ENCODE peak calls at places on chromosomes 1 and 21, in four cellular contexts. U is left ventricle myocardium inferior, D is GM10248, F is lung. T is an unnamed sample.

GRCh38 chr1:151968791-151969399 is 24.8 kb downstream of the S100A10 start:
- DNase-seq in U (no peak), D (no peak), F (no peak), T (no peak)

GRCh38 chr1:232334811-232335210 is 295.1 kb downstream of the SIPA1L2 start:
- DNase-seq in F (no peak), D (no peak), U (no peak), T (no peak)

GRCh38 chr1:48859429-48859828 is 82.7 kb upstream of the BEND5 start:
- DNase-seq in F (no peak), D (no peak), U (no peak), T (no peak)

GRCh38 chr1:183648042-183648441 is 5.1 kb downstream of the APOBEC4 start:
- DNase-seq in U (no peak), F (no peak), D (no peak), T (no peak)

GRCh38 chr1:235872270-235872669 is 5.6 kb upstream of the LYST start:
- DNase-seq in F (no peak), U (no peak), D (no peak), T (no peak)

GRCh38 chr21:29639366-29640232 is 300.2 kb downstream of the GRIK1 start:
- DNase-seq in D (no peak), U (no peak), F (no peak), T (no peak)

GRCh38 chr1:46168463-46168862 is 6.4 kb upstream of the TSPAN1 start:
- DNase-seq in U (no peak), F (no peak), D (no peak), T (no peak)

GRCh38 chr1:234114648-234115307 is 210.3 kb downstream of the SLC35F3 start:
- DNase-seq in U (no peak), D (peak), F (no peak), T (no peak)

GRCh38 chr1:172041689-172042088 is 200.4 kb downstream of the DNM3 start:
- DNase-seq in U (no peak), F (no peak), D (no peak), T (no peak)

GRCh38 chr21:43187715-43188114 is 18.9 kb downstream of the CRYAA start:
- DNase-seq in D (no peak), U (no peak), F (no peak), T (no peak)

GRCh38 chr1:75115654-75116053 is 18.5 kb upstream of the LHX8 start:
- DNase-seq in F (no peak), D (no peak), U (no peak), T (no peak)

GRCh38 chr21:43808367-43808766 is 19.0 kb downstream of the RRP1 start:
- DNase-seq in F (no peak), D (no peak), U (no peak), T (peak)

GRCh38 chr21:39575778-39576177 is 37.0 kb upstream of the B3GALT5 start:
- DNase-seq in F (no peak), U (no peak), D (no peak), T (no peak)

GRCh38 chr1:67256291-67257172 is 51.1 kb upstream of the IL12RB2 start:
- DNase-seq in D (no peak), U (no peak), F (peak), T (no peak)

GRCh38 chr1:197787056-197787455 is 11.8 kb upstream of the DENND1B start:
- DNase-seq in D (no peak), U (no peak), F (no peak), T (no peak)

DNA sequence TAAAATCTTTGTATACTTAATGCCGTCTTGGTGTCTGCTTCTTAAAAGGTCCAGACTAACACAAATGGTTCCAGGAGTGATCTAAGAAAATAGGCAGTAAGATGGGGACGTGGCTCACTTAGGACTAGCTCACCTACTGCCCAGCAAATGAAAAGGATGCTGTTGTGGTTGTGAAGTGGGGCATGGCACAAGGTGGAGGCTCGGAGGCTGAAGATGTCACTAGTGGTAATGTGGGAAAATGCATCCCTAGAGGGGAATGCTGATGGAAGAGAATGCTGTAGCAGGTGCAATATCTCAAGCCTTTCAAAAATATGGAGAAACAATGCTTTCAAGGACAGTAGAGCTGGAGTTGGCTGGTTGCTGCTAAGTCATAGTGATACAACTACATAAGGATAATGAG is 11.3 kb upstream of the UCK2 start:
- DNase-seq in F (no peak), D (no peak), U (no peak), T (no peak)
- TF ChIP-seq CTCF in F (no peak), D (no peak), U (no peak), T (no peak)

GRCh38 chr1:196152086-196152485 is 456.2 kb downstream of the KCNT2 start:
- DNase-seq in U (no peak), D (no peak), F (no peak), T (no peak)

GRCh38 chr1:196147530-196147929 is 460.7 kb downstream of the KCNT2 start:
- DNase-seq in D (no peak), U (no peak), F (no peak), T (no peak)

GRCh38 chr1:196152975-196153374 is 455.3 kb downstream of the KCNT2 start:
- DNase-seq in U (no peak), D (no peak), F (no peak), T (no peak)

GRCh38 chr1:196144588-196144987 is 463.7 kb downstream of the KCNT2 start:
- DNase-seq in D (no peak), F (no peak), U (no peak), T (no peak)

DNA sequence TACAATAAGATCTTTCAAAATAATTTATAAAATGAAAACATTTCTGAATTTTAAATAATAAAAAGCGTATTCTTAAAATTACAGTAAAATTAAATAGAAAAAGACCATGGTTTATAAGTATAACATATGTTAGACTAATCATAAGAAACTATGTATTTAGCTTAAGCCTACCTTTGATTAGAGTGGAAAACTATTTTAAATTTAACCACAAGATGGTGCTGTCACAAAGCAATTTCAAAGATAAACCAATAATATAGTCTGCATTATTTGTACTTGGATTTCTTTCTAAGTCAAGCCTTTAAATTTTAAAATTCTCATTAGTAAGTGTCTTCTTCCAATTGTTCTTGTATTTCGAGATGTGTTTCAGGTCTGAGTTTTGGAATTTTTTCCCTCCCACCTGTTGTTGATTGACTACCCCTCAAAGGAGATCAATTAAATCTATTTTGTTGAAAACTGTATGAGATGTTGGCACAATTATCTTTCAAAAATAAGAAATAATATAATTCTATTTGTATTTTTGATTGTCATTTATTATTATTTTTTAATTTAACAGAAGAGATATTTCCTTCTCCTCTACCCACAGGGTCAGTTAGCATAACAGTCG is 459.8 kb downstream of the KCNT2 start:
- DNase-seq in U (no peak), D (peak), F (no peak), T (no peak)
- TF ChIP-seq CTCF in U (peak), D (peak), F (no peak), T (peak)

DNA sequence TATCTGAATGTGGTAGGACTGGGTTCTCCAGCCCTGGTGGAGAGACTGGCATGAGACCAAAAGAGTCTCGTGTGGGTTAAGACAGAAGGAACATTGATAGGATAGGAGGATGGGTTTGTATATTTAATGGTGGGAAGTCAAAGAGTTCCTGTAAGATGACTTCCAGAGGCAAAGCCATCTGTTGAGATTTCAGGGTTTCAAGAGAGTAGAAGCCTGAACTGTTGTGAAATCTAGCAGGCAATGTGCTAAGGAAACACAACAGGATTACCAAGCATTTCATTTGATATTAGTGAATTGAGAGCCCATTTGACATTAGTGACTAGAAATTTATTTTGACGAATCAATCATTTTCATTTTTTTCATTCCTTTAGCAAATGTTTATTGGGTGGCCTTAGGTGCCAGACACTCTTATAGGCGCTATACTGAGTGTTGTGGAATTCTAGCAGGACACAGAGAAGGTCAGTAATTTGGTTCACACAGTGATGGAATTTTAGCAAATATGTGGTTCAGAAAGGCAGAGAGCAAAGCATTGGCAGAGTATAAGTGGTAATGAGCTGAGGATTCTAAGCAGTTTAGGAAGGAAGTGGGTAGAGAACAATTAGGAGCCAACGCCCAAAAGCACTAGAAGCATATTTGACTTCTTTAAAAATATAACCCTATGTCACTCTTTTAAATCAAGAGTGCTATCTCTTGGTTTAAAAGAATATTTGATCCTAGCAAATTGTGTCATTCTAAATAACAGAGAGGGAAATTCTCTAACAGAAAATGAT is 149.3 kb downstream of the AK5 start:
- DNase-seq in U (no peak), D (no peak), F (no peak), T (no peak)
- TF ChIP-seq CTCF in U (no peak), D (no peak), F (no peak), T (no peak)

GRCh38 chr1:114671011-114671938 is 1.4 kb upstream of the DENND2C start:
- DNase-seq in F (no peak), D (peak), U (no peak), T (no peak)

GRCh38 chr1:114669562-114670082 is at the start of gene DENND2C:
- DNase-seq in F (no peak), D (no peak), U (no peak), T (no peak)

GRCh38 chr1:114671939-114672275 is 2.1 kb upstream of the DENND2C start:
- DNase-seq in U (no peak), D (no peak), F (no peak), T (no peak)

GRCh38 chr1:114668784-114669561 is 876 bp downstream of the DENND2C start:
- DNase-seq in F (no peak), U (no peak), D (no peak), T (no peak)

GRCh38 chr1:114670083-114671010 is 498 bp upstream of the DENND2C start:
- DNase-seq in U (peak), D (peak), F (peak), T (peak)
- TF ChIP-seq CTCF in U (peak), D (peak), F (no peak), T (peak)

GRCh38 chr1:203289281-203289981 is 15.9 kb upstream of the BTG2 start:
- DNase-seq in D (peak), F (no peak), U (no peak), T (no peak)
- TF ChIP-seq CTCF in D (no peak), F (no peak), U (no peak), T (no peak)

GRCh38 chr1:1763657-1764621 is 14.3 kb downstream of the NADK start:
- DNase-seq in D (no peak), U (peak), F (peak), T (no peak)
- TF ChIP-seq CTCF in D (no peak), U (no peak), F (no peak), T (no peak)

DNA sequence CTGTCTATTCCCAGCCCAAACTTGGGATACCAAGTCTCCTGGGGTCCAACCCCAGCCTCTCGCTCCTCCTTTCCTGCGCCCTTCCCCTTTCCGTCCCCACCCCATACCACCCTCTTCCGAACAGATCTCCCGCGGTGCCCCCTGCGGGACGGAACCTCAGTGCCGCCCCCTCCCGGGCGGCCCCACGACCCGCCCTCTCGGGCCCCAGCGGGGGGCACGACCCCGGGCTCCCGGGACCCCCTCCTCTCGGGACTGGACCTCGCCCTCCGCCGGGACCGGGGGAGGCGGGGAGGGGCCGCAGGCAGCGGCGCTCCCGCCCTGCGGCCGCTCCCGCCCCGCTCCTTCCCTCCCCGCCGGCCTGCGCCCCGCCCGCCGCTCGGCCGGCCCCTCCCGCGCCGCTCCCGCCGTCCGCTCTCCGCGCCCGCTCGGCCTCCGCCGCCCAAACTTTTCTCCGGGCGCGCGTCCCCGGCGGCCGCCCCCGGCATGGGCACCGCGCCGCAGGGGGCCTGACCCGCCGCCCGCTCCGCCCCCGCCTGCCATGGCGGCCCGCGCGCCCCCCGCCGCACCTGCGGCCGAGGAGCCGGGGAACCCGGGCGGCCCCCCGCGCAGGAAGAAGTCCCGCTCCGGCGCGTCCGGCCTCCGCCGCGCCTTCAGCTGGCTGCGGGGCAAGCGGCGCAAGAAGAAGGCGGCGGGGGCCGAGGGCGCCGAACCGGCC is 39.0 kb upstream of the SYNC start:
- DNase-seq in D (no peak), U (no peak), F (no peak), T (no peak)
- TF ChIP-seq CTCF in D (no peak), U (peak), F (no peak), T (peak)

T was measured in osteocyte.